ENCODE peak calls at places on chromosome 19, in six cellular contexts. One of them, this sample, is unnamed.
A peak's percentile ranks its signal among the peaks of the same experiment; 100 is the strongest.

GRCh38 chr19:15427350-15427700 is 8.5 kb upstream of the AKAP8L start:
- DNase-seq in cardiac muscle cell: no peak
- DNase-seq in lung: no peak
- DNase-seq in upper lobe of left lung: peak; percentile 70
- DNase-seq in GM23248: no peak
- DNase-seq in mucosa of descending colon: no peak
- DNase-seq in this sample: no peak

GRCh38 chr19:54063350-54064078 is at the start of gene VSTM1:
- DNase-seq in upper lobe of left lung: no peak
- DNase-seq in GM23248: no peak
- DNase-seq in mucosa of descending colon: no peak
- DNase-seq in lung: no peak
- DNase-seq in cardiac muscle cell: no peak
- DNase-seq in this sample: no peak

GRCh38 chr19:48544856-48545750 is 6.9 kb upstream of the SULT2B1 start:
- DNase-seq in GM23248: no peak
- DNase-seq in lung: no peak
- DNase-seq in upper lobe of left lung: no peak
- DNase-seq in mucosa of descending colon: no peak
- DNase-seq in cardiac muscle cell: no peak
- DNase-seq in this sample: no peak

GRCh38 chr19:42250666-42251531 is 4.0 kb downstream of the ERF start:
- DNase-seq in cardiac muscle cell: peak; percentile 53
- DNase-seq in GM23248: peak; percentile 86
- DNase-seq in mucosa of descending colon: no peak
- DNase-seq in lung: no peak
- DNase-seq in upper lobe of left lung: peak; percentile 86
- DNase-seq in this sample: peak; percentile 73

GRCh38 chr19:17720487-17720839 is 1.2 kb downstream of the MAP1S start:
- DNase-seq in upper lobe of left lung: no peak
- DNase-seq in GM23248: peak; percentile 39
- DNase-seq in mucosa of descending colon: no peak
- DNase-seq in lung: no peak
- DNase-seq in cardiac muscle cell: no peak
- DNase-seq in this sample: no peak

GRCh38 chr19:13953021-13953531 is 767 bp downstream of the DCAF15 start:
- DNase-seq in mucosa of descending colon: peak; percentile 75
- DNase-seq in GM23248: peak; percentile 87
- DNase-seq in lung: no peak
- DNase-seq in upper lobe of left lung: no peak
- DNase-seq in cardiac muscle cell: peak; percentile 59
- DNase-seq in this sample: no peak

GRCh38 chr19:33300016-33300981 is 2.0 kb downstream of the CEBPA start:
- DNase-seq in lung: peak; percentile 33
- DNase-seq in cardiac muscle cell: peak; percentile 20
- DNase-seq in mucosa of descending colon: peak; percentile 59
- DNase-seq in upper lobe of left lung: peak; percentile 52
- DNase-seq in GM23248: no peak
- DNase-seq in this sample: no peak

GRCh38 chr19:50843701-50844221 is 10.4 kb upstream of the KLK15 start:
- DNase-seq in upper lobe of left lung: no peak
- DNase-seq in cardiac muscle cell: no peak
- DNase-seq in mucosa of descending colon: no peak
- DNase-seq in lung: no peak
- DNase-seq in GM23248: no peak
- DNase-seq in this sample: no peak

GRCh38 chr19:39413269-39413902 is 917 bp downstream of the PLEKHG2 start:
- DNase-seq in cardiac muscle cell: peak; percentile 80
- DNase-seq in upper lobe of left lung: peak; percentile 93
- DNase-seq in GM23248: peak; percentile 75
- DNase-seq in lung: no peak
- DNase-seq in mucosa of descending colon: peak; percentile 82
- DNase-seq in this sample: peak; percentile 85

GRCh38 chr19:38975214-38975860 is at the start of gene FBXO17:
- DNase-seq in mucosa of descending colon: no peak
- DNase-seq in cardiac muscle cell: peak; percentile 74
- DNase-seq in GM23248: peak; percentile 88
- DNase-seq in upper lobe of left lung: peak; percentile 92
- DNase-seq in lung: peak; percentile 32
- DNase-seq in this sample: peak; percentile 53

GRCh38 chr19:17755977-17756670 is 4.8 kb downstream of the FCHO1 start:
- DNase-seq in lung: no peak
- DNase-seq in mucosa of descending colon: peak; percentile 75
- DNase-seq in upper lobe of left lung: no peak
- DNase-seq in GM23248: no peak
- DNase-seq in cardiac muscle cell: peak; percentile 58
- DNase-seq in this sample: peak; percentile 54

GRCh38 chr19:52963229-52963760 is 614 bp upstream of the ZNF816 start:
- DNase-seq in cardiac muscle cell: no peak
- DNase-seq in GM23248: no peak
- DNase-seq in lung: no peak
- DNase-seq in upper lobe of left lung: peak; percentile 47
- DNase-seq in mucosa of descending colon: peak; percentile 57
- DNase-seq in this sample: peak; percentile 61

DNA sequence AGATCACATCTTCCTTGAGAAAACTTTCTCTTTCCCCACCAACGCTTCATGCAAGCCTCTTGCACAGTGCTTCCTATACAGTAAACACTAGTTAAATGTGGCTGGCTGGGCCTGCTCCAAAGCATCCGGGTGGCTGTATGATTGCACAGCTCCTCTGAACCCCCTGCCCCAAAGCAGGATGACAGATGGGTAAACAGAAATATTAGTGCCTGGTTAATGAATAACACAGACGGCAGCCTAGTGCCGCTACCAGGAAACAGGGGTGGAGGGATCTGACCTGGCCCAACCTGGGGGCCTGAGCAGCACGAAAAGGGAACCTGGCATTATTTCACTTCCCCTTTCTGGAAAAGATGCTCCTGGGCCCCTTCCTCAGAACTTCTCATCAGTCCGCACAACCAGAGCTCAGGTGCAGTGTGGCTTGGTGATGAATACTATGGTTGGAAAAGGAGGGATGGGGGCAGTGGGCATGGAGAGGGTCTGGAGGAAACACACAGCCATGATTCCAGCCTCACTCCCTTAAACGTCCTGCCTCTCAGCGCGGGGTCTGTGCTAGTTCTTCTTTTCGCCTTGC is 10.8 kb downstream of the FFAR2 start:
- DNase-seq in cardiac muscle cell: no peak
- DNase-seq in upper lobe of left lung: no peak
- DNase-seq in lung: no peak
- DNase-seq in GM23248: no peak
- DNase-seq in mucosa of descending colon: peak; percentile 54
- DNase-seq in this sample: peak; percentile 76
- H3K4me1 ChIP-seq in cardiac muscle cell: peaks cover 5% of the 10 kb centered on the region
- H3K4me1 ChIP-seq in upper lobe of left lung: peaks cover 50% of the 10 kb centered on the region
- H3K4me1 ChIP-seq in lung: peaks cover 17% of the 10 kb centered on the region
- H3K4me1 ChIP-seq in GM23248: no peaks in the 10 kb centered on the region
- H3K4me1 ChIP-seq in mucosa of descending colon: no peaks in the 10 kb centered on the region
- H3K4me1 ChIP-seq in this sample: no peaks in the 10 kb centered on the region

GRCh38 chr19:30245401-30246039 is 126.7 kb upstream of the ZNF536 start:
- DNase-seq in mucosa of descending colon: no peak
- DNase-seq in cardiac muscle cell: no peak
- DNase-seq in upper lobe of left lung: no peak
- DNase-seq in GM23248: no peak
- DNase-seq in lung: no peak
- DNase-seq in this sample: no peak
- H3K4me3 ChIP-seq in mucosa of descending colon: no peak overlapping the region
- H3K4me3 ChIP-seq in cardiac muscle cell: no peak overlapping the region
- H3K4me3 ChIP-seq in upper lobe of left lung: no peak overlapping the region
- H3K4me3 ChIP-seq in GM23248: no peak overlapping the region
- H3K4me3 ChIP-seq in lung: no peak overlapping the region
- H3K4me3 ChIP-seq in this sample: no peak overlapping the region

DNA sequence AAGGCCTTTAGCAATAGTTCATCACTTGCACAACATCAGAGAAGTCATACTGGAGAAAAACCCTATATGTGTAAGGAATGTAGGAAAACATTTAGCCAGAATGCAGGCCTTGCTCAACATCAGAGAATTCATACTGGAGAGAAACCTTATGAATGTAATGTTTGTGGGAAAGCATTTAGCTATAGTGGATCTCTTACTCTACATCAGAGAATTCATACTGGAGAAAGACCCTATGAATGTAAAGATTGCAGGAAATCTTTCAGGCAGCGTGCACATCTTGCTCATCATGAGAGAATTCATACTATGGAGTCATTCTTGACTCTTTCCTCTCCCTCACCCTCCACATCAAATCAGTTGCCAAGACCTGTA is 19.8 kb downstream of the ZNF583 start:
- DNase-seq in mucosa of descending colon: no peak
- DNase-seq in upper lobe of left lung: no peak
- DNase-seq in lung: no peak
- DNase-seq in cardiac muscle cell: no peak
- DNase-seq in GM23248: no peak
- DNase-seq in this sample: no peak
- H3K9me3 ChIP-seq in mucosa of descending colon: peaks cover 100% of the 10 kb centered on the region
- H3K9me3 ChIP-seq in upper lobe of left lung: peaks cover 99% of the 10 kb centered on the region
- H3K9me3 ChIP-seq in lung: peaks cover 64% of the 10 kb centered on the region
- H3K9me3 ChIP-seq in cardiac muscle cell: peaks cover 22% of the 10 kb centered on the region
- H3K9me3 ChIP-seq in GM23248: peaks cover 46% of the 10 kb centered on the region
- H3K9me3 ChIP-seq in this sample: peaks cover 25% of the 10 kb centered on the region

GRCh38 chr19:11019824-11020223 is 59.0 kb downstream of the SMARCA4 start:
- DNase-seq in lung: no peak
- DNase-seq in GM23248: peak; percentile 30
- DNase-seq in mucosa of descending colon: no peak
- DNase-seq in cardiac muscle cell: no peak
- DNase-seq in upper lobe of left lung: peak; percentile 30
- DNase-seq in this sample: no peak

GRCh38 chr19:11020982-11021759 is 60.3 kb downstream of the SMARCA4 start:
- DNase-seq in lung: no peak
- DNase-seq in upper lobe of left lung: peak; percentile 41
- DNase-seq in GM23248: no peak
- DNase-seq in mucosa of descending colon: no peak
- DNase-seq in cardiac muscle cell: no peak
- DNase-seq in this sample: no peak

GRCh38 chr19:11023016-11023415 is 62.2 kb downstream of the SMARCA4 start:
- DNase-seq in lung: no peak
- DNase-seq in mucosa of descending colon: no peak
- DNase-seq in upper lobe of left lung: no peak
- DNase-seq in cardiac muscle cell: no peak
- DNase-seq in GM23248: no peak
- DNase-seq in this sample: no peak

GRCh38 chr19:11020423-11020822 is 59.6 kb downstream of the SMARCA4 start:
- DNase-seq in mucosa of descending colon: no peak
- DNase-seq in GM23248: no peak
- DNase-seq in cardiac muscle cell: no peak
- DNase-seq in upper lobe of left lung: no peak
- DNase-seq in lung: no peak
- DNase-seq in this sample: no peak

GRCh38 chr19:11021760-11022144 is 60.9 kb downstream of the SMARCA4 start:
- DNase-seq in cardiac muscle cell: no peak
- DNase-seq in lung: no peak
- DNase-seq in GM23248: no peak
- DNase-seq in upper lobe of left lung: peak; percentile 63
- DNase-seq in mucosa of descending colon: no peak
- DNase-seq in this sample: no peak
- H3K4me1 ChIP-seq in cardiac muscle cell: no peaks in the 10 kb centered on the region
- H3K4me1 ChIP-seq in lung: no peaks in the 10 kb centered on the region
- H3K4me1 ChIP-seq in GM23248: no peaks in the 10 kb centered on the region
- H3K4me1 ChIP-seq in upper lobe of left lung: peaks cover 5% of the 10 kb centered on the region
- H3K4me1 ChIP-seq in mucosa of descending colon: peaks cover 10% of the 10 kb centered on the region
- H3K4me1 ChIP-seq in this sample: no peaks in the 10 kb centered on the region

GRCh38 chr19:46299695-46300094 is 2.9 kb downstream of the HIF3A start:
- DNase-seq in cardiac muscle cell: peak; percentile 38
- DNase-seq in mucosa of descending colon: peak; percentile 64
- DNase-seq in upper lobe of left lung: no peak
- DNase-seq in lung: peak; percentile 29
- DNase-seq in GM23248: no peak
- DNase-seq in this sample: no peak
- H3K4me3 ChIP-seq in cardiac muscle cell: no peak overlapping the region
- H3K4me3 ChIP-seq in mucosa of descending colon: no peak overlapping the region
- H3K4me3 ChIP-seq in upper lobe of left lung: peak overlapping the region; percentile 61
- H3K4me3 ChIP-seq in lung: no peak overlapping the region
- H3K4me3 ChIP-seq in GM23248: no peak overlapping the region
- H3K4me3 ChIP-seq in this sample: no peak overlapping the region